ENCODE peak calls at places on chromosome 3, in six cellular contexts. Z, D, I, P, Y and B are unnamed samples.

GRCh38 chr3:140995881-140996280 is 54.2 kb downstream of the SLC25A36 start:
- DNase-seq in Y (no peak), P (no peak), I (no peak), D (no peak), Z (no peak), B (peak)

GRCh38 chr3:181976526-181976925 is 264.8 kb downstream of the SOX2 start:
- DNase-seq in P (no peak), D (no peak), Z (no peak), I (no peak), Y (no peak), B (no peak)

GRCh38 chr3:21621396-21621695 is 129.7 kb downstream of the ZNF385D start:
- DNase-seq in Z (peak), Y (no peak), D (no peak), P (no peak), I (no peak), B (peak)

GRCh38 chr3:113275876-113276580 is 64.7 kb downstream of the BOC start:
- DNase-seq in P (peak), D (no peak), I (no peak), Y (no peak), Z (peak), B (peak)

GRCh38 chr3:182490601-182491485 is 302.5 kb upstream of the ATP11B start:
- DNase-seq in Y (no peak), Z (no peak), P (peak), D (no peak), I (no peak), B (peak)

GRCh38 chr3:72888546-72889309 is 882 bp downstream of the GXYLT2 start:
- DNase-seq in Y (no peak), D (no peak), Z (no peak), I (no peak), P (peak), B (peak)

GRCh38 chr3:25235033-25235432 is 193.0 kb upstream of the RARB start:
- DNase-seq in P (no peak), D (no peak), Z (no peak), I (no peak), Y (no peak), B (peak)

GRCh38 chr3:173983353-173983752 is 585.8 kb downstream of the NLGN1 start:
- DNase-seq in P (no peak), D (no peak), Z (peak), I (no peak), Y (no peak), B (no peak)

GRCh38 chr3:56620371-56620770 is 62.7 kb downstream of the TASOR start:
- DNase-seq in D (no peak), I (no peak), Y (no peak), Z (peak), P (no peak), B (peak)

GRCh38 chr3:185763347-185764010 is 61.4 kb downstream of the IGF2BP2 start:
- DNase-seq in P (no peak), Z (peak), D (no peak), Y (no peak), I (no peak), B (peak)

GRCh38 chr3:164155386-164155785 is 922.9 kb downstream of the SI start:
- DNase-seq in D (no peak), Z (no peak), P (no peak), I (no peak), Y (no peak), B (no peak)

GRCh38 chr3:20480771-20481170 is 294.8 kb upstream of the SGO1 start:
- DNase-seq in D (no peak), P (no peak), Z (no peak), I (no peak), Y (no peak), B (peak)

GRCh38 chr3:125585595-125586223 is 9.6 kb downstream of the OSBPL11 start:
- DNase-seq in D (no peak), P (peak), I (peak), Z (peak), Y (peak), B (peak)

GRCh38 chr3:89098964-89099585 is 8.3 kb upstream of the EPHA3 start:
- DNase-seq in I (peak), D (no peak), Z (peak), Y (peak), P (peak), B (peak)

GRCh38 chr3:12288466-12289129 is at the start of gene PPARG:
- DNase-seq in Y (no peak), D (no peak), I (peak), P (peak), Z (no peak), B (peak)

GRCh38 chr3:54341811-54342210 is 219.5 kb downstream of the CACNA2D3 start:
- DNase-seq in Z (no peak), Y (no peak), P (no peak), D (no peak), I (no peak), B (no peak)

GRCh38 chr3:129001101-129001816 is at the start of gene EFCC1:
- DNase-seq in P (no peak), Y (no peak), Z (no peak), I (no peak), D (no peak), B (peak)

GRCh38 chr3:31402118-31402517 is 130.6 kb upstream of the STT3B start:
- DNase-seq in P (no peak), I (no peak), Y (no peak), D (no peak), Z (no peak), B (no peak)

GRCh38 chr3:12046406-12046805 is 42.2 kb downstream of the SYN2 start:
- DNase-seq in Z (no peak), Y (no peak), P (peak), D (no peak), I (no peak), B (no peak)

GRCh38 chr3:11610044-11610671 is 33.6 kb downstream of the VGLL4 start:
- DNase-seq in Z (no peak), I (peak), D (no peak), Y (no peak), P (no peak), B (peak)

GRCh38 chr3:185824467-185825378 is at the start of gene IGF2BP2:
- DNase-seq in Y (peak), P (peak), D (no peak), Z (peak), I (peak), B (peak)

GRCh38 chr3:31533169-31533870 is 595 bp downstream of the STT3B start:
- DNase-seq in D (no peak), I (peak), P (peak), Z (peak), Y (peak), B (peak)

GRCh38 chr3:13600950-13601691 is 52.2 kb downstream of the FBLN2 start:
- DNase-seq in Y (no peak), Z (peak), I (no peak), D (no peak), P (no peak), B (peak)